ENCODE peak calls at places on chromosomes 6 and 20, in six cellular contexts. A is stimulated activated CD4-positive, alpha-beta T cell treated with anti-CD3 and anti-CD28 coated beads, Interleukin-15, amount 100 ng/mL, for 1 hour; J is NCI-H2081; G is GF-D8; U is neuronal stem cell; F is germinal center. R is an unnamed sample.

GRCh38 chr20:62230276-62230675 is 8.0 kb upstream of the OSBPL2 start:
- DNase-seq in J (no peak), A (no peak), F (no peak), G (no peak), U (no peak), R (no peak)

GRCh38 chr6:27630727-27631613 is 158.1 kb upstream of the ZNF184 start:
- DNase-seq in U (peak; percentile 74), G (no peak), J (peak; percentile 68), A (no peak), F (no peak), R (no peak)

GRCh38 chr6:44151348-44152108 is 7.1 kb upstream of the CAPN11 start:
- DNase-seq in U (peak; percentile 73), A (peak; percentile 63), J (peak; percentile 36), F (peak; percentile 85), G (no peak), R (no peak)

GRCh38 chr6:39209360-39209811 is 19.9 kb downstream of the KCNK5 start:
- DNase-seq in G (peak; percentile 43), A (no peak), U (no peak), J (no peak), F (no peak), R (no peak)

GRCh38 chr6:2434116-2434515 is 188.7 kb upstream of the GMDS start:
- DNase-seq in F (no peak), G (no peak), A (no peak), U (no peak), J (no peak), R (no peak)

GRCh38 chr6:42704251-42704936 is 18.0 kb downstream of the PRPH2 start:
- DNase-seq in G (no peak), A (no peak), U (no peak), F (no peak), J (no peak), R (no peak)

GRCh38 chr6:89037156-89037900 is 43.2 kb upstream of the PNRC1 start:
- DNase-seq in J (no peak), A (no peak), U (no peak), F (no peak), G (no peak), R (no peak)

GRCh38 chr6:128903715-128904114 is 20.8 kb downstream of the LAMA2 start:
- DNase-seq in F (no peak), U (no peak), J (no peak), G (no peak), A (no peak), R (no peak)

GRCh38 chr6:9408718-9409117 is 973.4 kb upstream of the SLC35B3 start:
- DNase-seq in A (no peak), G (no peak), J (no peak), F (no peak), U (no peak), R (no peak)

GRCh38 chr6:156988276-156989158 is 211.3 kb downstream of the ARID1B start:
- DNase-seq in J (no peak), A (no peak), G (no peak), U (no peak), F (peak; percentile 84), R (no peak)

GRCh38 chr6:25315194-25315593 is 36.0 kb downstream of the CARMIL1 start:
- DNase-seq in U (peak; percentile 24), A (no peak), G (no peak), F (no peak), J (no peak), R (no peak)

GRCh38 chr6:123965894-123966293 is 162.2 kb downstream of the NKAIN2 start:
- DNase-seq in U (peak; percentile 51), G (no peak), F (no peak), J (peak; percentile 5), A (no peak), R (no peak)

GRCh38 chr6:118668761-118669411 is 17.5 kb upstream of the CEP85L start:
- DNase-seq in A (no peak), G (no peak), J (no peak), U (no peak), F (no peak), R (no peak)

GRCh38 chr6:112018619-112019416 is 35.1 kb upstream of the CCN6 start:
- DNase-seq in G (no peak), U (no peak), J (no peak), A (no peak), F (no peak), R (no peak)

GRCh38 chr6:15539722-15540270 is 123.0 kb downstream of the DTNBP1 start:
- DNase-seq in U (no peak), J (no peak), G (no peak), F (no peak), A (no peak), R (no peak)

GRCh38 chr6:44925100-44925739 is 402.9 kb upstream of the RUNX2 start:
- DNase-seq in F (no peak), J (peak; percentile 84), G (peak; percentile 56), A (no peak), U (no peak), R (no peak)

GRCh38 chr6:160167547-160168391 is 46.2 kb downstream of the SLC22A1 start:
- DNase-seq in U (no peak), G (no peak), A (no peak), F (no peak), J (no peak), R (no peak)

GRCh38 chr6:95905132-95905531 is 110.6 kb upstream of the FUT9 start:
- DNase-seq in G (no peak), U (no peak), A (no peak), F (no peak), J (no peak), R (no peak)

GRCh38 chr20:37992802-37993538 is 40.3 kb downstream of the TTI1 start:
- DNase-seq in F (peak; percentile 74), U (no peak), A (no peak), J (peak; percentile 13), G (no peak), R (no peak)

GRCh38 chr6:5706094-5707033 is 300.4 kb downstream of the NRN1 start:
- DNase-seq in J (no peak), F (no peak), U (no peak), G (no peak), A (no peak), R (no peak)

GRCh38 chr6:95352064-95352463 is 225.3 kb upstream of the MANEA start:
- DNase-seq in J (no peak), A (no peak), U (no peak), G (no peak), F (no peak), R (no peak)

GRCh38 chr6:11732036-11732545 is 46.5 kb downstream of the ADTRP start:
- DNase-seq in A (no peak), F (peak; percentile 23), J (no peak), U (no peak), G (peak; percentile 83), R (peak; percentile 97)

GRCh38 chr6:490251-491037 is 98.9 kb downstream of the IRF4 start:
- DNase-seq in A (no peak), F (peak; percentile 59), G (no peak), U (no peak), J (no peak), R (no peak)

GRCh38 chr20:54479138-54479906 is 3.9 kb downstream of the DOK5 start:
- DNase-seq in U (no peak), G (no peak), A (no peak), F (no peak), J (no peak), R (no peak)

GRCh38 chr6:33961686-33962085 is 157.9 kb upstream of the MLN start:
- DNase-seq in F (no peak), G (no peak), A (no peak), U (no peak), J (no peak), R (no peak)

GRCh38 chr6:4776493-4776966 is 326 bp downstream of the CDYL start:
- DNase-seq in G (peak; percentile 46), A (no peak), U (peak; percentile 38), F (peak; percentile 55), J (no peak), R (no peak)

GRCh38 chr20:25254986-25255680 is 7.2 kb downstream of the PYGB start:
- DNase-seq in G (no peak), A (no peak), J (no peak), F (no peak), U (no peak), R (no peak)

GRCh38 chr6:138007014-138007472 is 100.2 kb downstream of the PERP start:
- DNase-seq in U (peak; percentile 23), A (no peak), G (no peak), J (peak; percentile 23), F (peak; percentile 46), R (no peak)